ENCODE peak calls at places on chromosomes 6 and 20, in seven cellular contexts. Z is choroid plexus epithelial cell, N is Peyer's patch, Y is breast epithelium, F is astrocyte of the spinal cord, R is epithelial cell of esophagus, C is dorsolateral prefrontal cortex. A is an unnamed sample.
A peak's percentile ranks its signal among the peaks of the same experiment; 100 is the strongest.

GRCh38 chr20:35311409-35311808 is 19.2 kb upstream of the FAM83C start:
- DNase-seq in N (peak; percentile 69), R (peak; percentile 87), Y (no peak), Z (no peak), C (no peak), F (peak; percentile 73), A (peak; percentile 74)

GRCh38 chr6:42220754-42221153 is 3.1 kb upstream of the MRPS10 start:
- DNase-seq in F (no peak), R (no peak), N (no peak), C (no peak), Y (no peak), Z (no peak), A (no peak)

GRCh38 chr20:64261138-64261537 is 5.6 kb downstream of the PCMTD2 start:
- DNase-seq in R (no peak), Y (no peak), Z (peak; percentile 71), N (no peak), C (no peak), F (peak; percentile 1), A (peak; percentile 56)

GRCh38 chr6:10412165-10412947 is 2.5 kb downstream of the TFAP2A start:
- DNase-seq in N (no peak), C (no peak), F (peak; percentile 46), Z (peak; percentile 59), R (peak; percentile 87), Y (peak; percentile 87), A (no peak)

GRCh38 chr6:70622426-70622825 is 45.3 kb upstream of the SMAP1 start:
- DNase-seq in C (no peak), Z (no peak), N (no peak), F (no peak), Y (no peak), R (peak; percentile 6), A (peak; percentile 15)

GRCh38 chr6:38310061-38310460 is 329.7 kb downstream of the BTBD9 start:
- DNase-seq in C (peak; percentile 32), Z (no peak), Y (no peak), R (no peak), N (no peak), F (no peak), A (no peak)

GRCh38 chr20:16488086-16488485 is 85.2 kb downstream of the KIF16B start:
- DNase-seq in N (no peak), Z (no peak), R (no peak), Y (no peak), C (peak; percentile 43), F (no peak), A (no peak)

GRCh38 chr6:145028144-145028818 is 707.0 kb downstream of the EPM2A start:
- DNase-seq in Y (no peak), C (no peak), F (peak; percentile 51), N (no peak), R (peak; percentile 70), Z (peak; percentile 65), A (peak; percentile 56)

GRCh38 chr20:41308290-41308691 is 9.2 kb downstream of the ZHX3 start:
- DNase-seq in Z (peak; percentile 94), Y (no peak), N (no peak), R (peak; percentile 41), C (no peak), F (peak; percentile 85), A (peak; percentile 85)

GRCh38 chr20:40265872-40266533 is 423.0 kb downstream of the MAFB start:
- DNase-seq in N (peak; percentile 50), C (no peak), Y (no peak), R (peak; percentile 57), F (peak; percentile 26), Z (peak; percentile 68), A (peak; percentile 56)

GRCh38 chr6:71199796-71200195 is 88.8 kb upstream of the OGFRL1 start:
- DNase-seq in N (no peak), C (no peak), R (no peak), Y (no peak), Z (no peak), F (no peak), A (no peak)

GRCh38 chr6:53984581-53984980 is 126.7 kb upstream of the MLIP start:
- DNase-seq in Z (no peak), N (no peak), R (no peak), C (no peak), F (no peak), Y (no peak), A (no peak)

GRCh38 chr20:2285618-2286017 is 10.2 kb upstream of the TGM3 start:
- DNase-seq in Z (no peak), N (no peak), F (no peak), C (no peak), Y (no peak), R (peak; percentile 51), A (no peak)

GRCh38 chr6:51024126-51024525 is 205.5 kb downstream of the TFAP2B start:
- DNase-seq in F (no peak), N (no peak), R (no peak), Z (no peak), Y (no peak), C (no peak), A (no peak)

GRCh38 chr20:5539656-5540055 is 210.5 kb upstream of the SHLD1 start:
- DNase-seq in R (no peak), F (no peak), Y (no peak), N (no peak), Z (no peak), C (no peak), A (peak; percentile 42)

GRCh38 chr6:169048185-169048584 is 205.5 kb downstream of the THBS2 start:
- DNase-seq in Z (no peak), Y (no peak), C (no peak), F (no peak), R (no peak), N (no peak), A (no peak)

GRCh38 chr6:144104898-144105487 is 9.6 kb upstream of the SF3B5 start:
- DNase-seq in Z (peak; percentile 90), F (peak; percentile 81), R (peak; percentile 77), Y (no peak), N (no peak), C (no peak), A (peak; percentile 82)

GRCh38 chr6:52388790-52389189 is 26.8 kb downstream of the PAQR8 start:
- DNase-seq in R (no peak), N (peak; percentile 50), C (peak; percentile 50), Y (no peak), Z (peak; percentile 25), F (no peak), A (no peak)

GRCh38 chr6:52389264-52389625 is 27.3 kb downstream of the PAQR8 start:
- DNase-seq in Y (no peak), Z (peak; percentile 11), R (no peak), F (no peak), N (no peak), C (no peak), A (no peak)

GRCh38 chr6:52391599-52391998 is 28.5 kb upstream of the EFHC1 start:
- DNase-seq in F (no peak), Y (no peak), C (no peak), R (no peak), Z (no peak), N (no peak), A (no peak)

GRCh38 chr6:52390361-52390727 is 28.4 kb downstream of the PAQR8 start:
- DNase-seq in R (peak; percentile 67), Z (peak; percentile 74), F (peak; percentile 78), C (no peak), Y (no peak), N (peak; percentile 68), A (peak; percentile 64)

GRCh38 chr6:52389626-52390360 is 27.8 kb downstream of the PAQR8 start:
- DNase-seq in C (peak; percentile 43), F (peak; percentile 46), Z (peak; percentile 45), N (peak; percentile 90), R (peak; percentile 42), Y (no peak), A (peak; percentile 42)
- H3K4me3 ChIP-seq in C (no peak overlapping the region), F (no peak overlapping the region), Z (no peak overlapping the region), N (peak overlapping the region; percentile 3), R (no peak overlapping the region), Y (peak overlapping the region; percentile 7), A (no peak overlapping the region)

GRCh38 chr20:10645205-10645570 is 28.6 kb downstream of the JAG1 start:
- DNase-seq in Z (no peak), C (no peak), Y (no peak), F (no peak), N (peak; percentile 34), R (no peak), A (no peak)

GRCh38 chr20:10647471-10647870 is 26.3 kb downstream of the JAG1 start:
- DNase-seq in R (no peak), Y (no peak), C (no peak), N (no peak), F (no peak), Z (peak; percentile 72), A (peak; percentile 38)

GRCh38 chr20:10644458-10645204 is 29.2 kb downstream of the JAG1 start:
- DNase-seq in N (peak; percentile 40), Z (no peak), Y (no peak), F (no peak), R (no peak), C (no peak), A (no peak)

GRCh38 chr20:10646886-10647420 is 26.8 kb downstream of the JAG1 start:
- DNase-seq in R (no peak), C (no peak), F (no peak), N (no peak), Z (no peak), Y (no peak), A (no peak)

DNA sequence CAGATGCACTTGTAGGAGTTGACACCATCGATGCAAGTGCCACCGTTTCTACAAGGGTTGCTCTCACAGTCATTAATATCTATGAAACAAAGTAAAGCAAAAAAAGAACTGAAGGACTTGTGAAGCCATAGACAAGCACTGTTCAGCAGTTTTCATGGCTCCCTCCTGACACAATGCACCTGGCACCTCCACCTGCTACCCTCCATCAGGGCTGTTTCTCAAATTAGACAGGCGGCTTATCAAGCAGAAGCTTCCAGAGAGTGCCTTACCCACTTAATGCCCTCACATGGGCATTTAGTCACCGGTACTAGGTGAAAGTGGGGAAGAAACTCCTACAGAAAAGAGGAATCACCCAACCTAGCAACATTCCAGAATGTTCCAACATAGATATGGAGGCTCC is 27.8 kb downstream of the JAG1 start:
- DNase-seq in R (no peak), N (peak; percentile 31), C (no peak), Y (no peak), Z (no peak), F (no peak), A (no peak)
- H3K4me3 ChIP-seq in R (no peak overlapping the region), N (no peak overlapping the region), C (no peak overlapping the region), Y (no peak overlapping the region), Z (no peak overlapping the region), F (no peak overlapping the region), A (no peak overlapping the region)

DNA sequence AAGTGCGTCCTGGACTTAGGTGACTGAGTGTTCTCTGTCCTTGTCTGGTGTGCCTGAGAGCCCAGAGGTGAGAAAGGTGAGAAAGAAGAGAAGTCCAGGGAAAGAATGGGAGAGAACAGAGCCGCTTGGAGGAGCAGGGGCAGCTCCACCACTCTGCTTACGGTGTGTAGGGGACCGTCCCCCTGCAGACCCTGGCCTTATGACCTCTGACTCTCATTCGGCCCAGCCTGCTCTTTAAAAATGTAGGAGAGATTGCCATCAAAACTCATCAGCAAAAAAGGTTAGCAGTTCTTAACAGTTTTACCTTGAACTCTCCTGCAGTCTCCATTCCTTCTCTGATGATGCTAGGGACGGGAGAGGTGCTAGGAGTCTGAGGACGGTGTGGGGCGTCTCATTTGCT is 2.0 kb downstream of the TMEM181 start:
- DNase-seq in Z (no peak), R (no peak), F (no peak), Y (peak; percentile 15), C (no peak), N (peak; percentile 26), A (no peak)
- H3K4me3 ChIP-seq in Z (peak overlapping the region; percentile 84), R (no peak overlapping the region), F (no peak overlapping the region), Y (no peak overlapping the region), C (no peak overlapping the region), N (no peak overlapping the region), A (no peak overlapping the region)

DNA sequence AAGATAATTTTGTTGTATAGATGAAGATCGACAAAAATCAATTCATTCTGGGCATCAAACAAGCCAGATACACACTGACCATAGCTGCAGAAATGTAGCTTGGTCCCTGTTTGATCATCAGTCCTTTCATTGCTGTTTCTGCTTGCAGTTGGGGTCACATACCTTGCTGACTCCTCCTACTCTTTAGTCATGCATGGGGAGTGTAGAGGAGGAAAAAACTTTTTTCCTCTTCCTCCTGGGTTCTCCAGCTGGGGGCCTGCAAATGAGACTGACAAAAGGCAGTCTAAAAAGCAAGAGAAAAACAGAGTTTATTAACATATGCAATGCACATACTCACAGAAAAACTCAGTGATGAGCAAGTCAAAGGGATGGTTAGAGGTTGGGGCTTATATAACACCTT is 105.8 kb downstream of the QRSL1 start:
- DNase-seq in Y (no peak), C (no peak), Z (no peak), R (no peak), F (no peak), N (no peak), A (no peak)
- H3K4me3 ChIP-seq in Y (no peak overlapping the region), C (no peak overlapping the region), Z (no peak overlapping the region), R (no peak overlapping the region), F (no peak overlapping the region), N (no peak overlapping the region), A (no peak overlapping the region)

A was measured in fibroblast of mammary gland.